ENCODE peak calls at places on chromosomes 5 and 9, in eight cellular contexts. One of them, this sample, is unnamed.

GRCh38 chr9:20117985-20118384 is 329.1 kb upstream of the SLC24A2 start:
- DNase-seq in KG1: no peak
- DNase-seq in GM12892: no peak
- DNase-seq in HAP-1: no peak
- DNase-seq in mesenchymal stem cell: no peak
- DNase-seq in RCC 7860: no peak
- DNase-seq in midbrain: no peak
- DNase-seq in DMS53: no peak
- DNase-seq in this sample: no peak

GRCh38 chr9:129550199-129550839 is 70.6 kb downstream of the C9orf50 start:
- DNase-seq in RCC 7860: no peak
- DNase-seq in DMS53: peak
- DNase-seq in KG1: no peak
- DNase-seq in GM12892: no peak
- DNase-seq in mesenchymal stem cell: peak
- DNase-seq in HAP-1: peak
- DNase-seq in midbrain: peak
- DNase-seq in this sample: no peak

GRCh38 chr5:126468091-126468490 is 44.9 kb downstream of the GRAMD2B start:
- DNase-seq in DMS53: no peak
- DNase-seq in HAP-1: no peak
- DNase-seq in midbrain: no peak
- DNase-seq in GM12892: no peak
- DNase-seq in RCC 7860: no peak
- DNase-seq in KG1: no peak
- DNase-seq in mesenchymal stem cell: no peak
- DNase-seq in this sample: no peak

GRCh38 chr9:126347911-126348760 is 21.5 kb downstream of the MVB12B start:
- DNase-seq in midbrain: peak
- DNase-seq in HAP-1: peak
- DNase-seq in KG1: no peak
- DNase-seq in RCC 7860: no peak
- DNase-seq in DMS53: no peak
- DNase-seq in mesenchymal stem cell: no peak
- DNase-seq in GM12892: no peak
- DNase-seq in this sample: no peak

GRCh38 chr5:167614294-167615104 is 676.9 kb upstream of the WWC1 start:
- DNase-seq in HAP-1: no peak
- DNase-seq in KG1: no peak
- DNase-seq in GM12892: no peak
- DNase-seq in RCC 7860: no peak
- DNase-seq in DMS53: no peak
- DNase-seq in midbrain: no peak
- DNase-seq in mesenchymal stem cell: peak
- DNase-seq in this sample: no peak

GRCh38 chr9:8859416-8859815 is 1059.8 kb upstream of the DMAC1 start:
- DNase-seq in RCC 7860: no peak
- DNase-seq in GM12892: no peak
- DNase-seq in DMS53: peak
- DNase-seq in KG1: no peak
- DNase-seq in mesenchymal stem cell: no peak
- DNase-seq in midbrain: no peak
- DNase-seq in HAP-1: no peak
- DNase-seq in this sample: no peak

GRCh38 chr5:140329739-140330481 is 16.5 kb downstream of the HBEGF start:
- DNase-seq in mesenchymal stem cell: peak
- DNase-seq in KG1: no peak
- DNase-seq in HAP-1: no peak
- DNase-seq in DMS53: no peak
- DNase-seq in GM12892: no peak
- DNase-seq in RCC 7860: no peak
- DNase-seq in midbrain: no peak
- DNase-seq in this sample: no peak

GRCh38 chr9:115088856-115089255 is 29.1 kb downstream of the TNC start:
- DNase-seq in GM12892: no peak
- DNase-seq in HAP-1: no peak
- DNase-seq in RCC 7860: no peak
- DNase-seq in mesenchymal stem cell: peak
- DNase-seq in midbrain: no peak
- DNase-seq in KG1: no peak
- DNase-seq in DMS53: no peak
- DNase-seq in this sample: no peak

GRCh38 chr9:77177894-77178794 is 810 bp downstream of the VPS13A start:
- DNase-seq in midbrain: peak
- DNase-seq in DMS53: peak
- DNase-seq in GM12892: peak
- DNase-seq in HAP-1: peak
- DNase-seq in mesenchymal stem cell: peak
- DNase-seq in KG1: peak
- DNase-seq in RCC 7860: peak
- DNase-seq in this sample: no peak

GRCh38 chr5:1476181-1476966 is 31.1 kb upstream of the SLC6A3 start:
- DNase-seq in KG1: no peak
- DNase-seq in DMS53: no peak
- DNase-seq in RCC 7860: no peak
- DNase-seq in mesenchymal stem cell: no peak
- DNase-seq in midbrain: no peak
- DNase-seq in HAP-1: no peak
- DNase-seq in GM12892: no peak
- DNase-seq in this sample: no peak

GRCh38 chr5:81694726-81695125 is 56.2 kb downstream of the SSBP2 start:
- DNase-seq in KG1: no peak
- DNase-seq in RCC 7860: no peak
- DNase-seq in mesenchymal stem cell: no peak
- DNase-seq in DMS53: no peak
- DNase-seq in HAP-1: no peak
- DNase-seq in GM12892: no peak
- DNase-seq in midbrain: no peak
- DNase-seq in this sample: no peak

GRCh38 chr9:129810116-129810515 is 7.1 kb downstream of the TOR1B start:
- DNase-seq in HAP-1: no peak
- DNase-seq in GM12892: no peak
- DNase-seq in DMS53: no peak
- DNase-seq in mesenchymal stem cell: no peak
- DNase-seq in KG1: no peak
- DNase-seq in midbrain: no peak
- DNase-seq in RCC 7860: no peak
- DNase-seq in this sample: no peak

GRCh38 chr5:66744040-66744439 is 147.8 kb downstream of the MAST4 start:
- DNase-seq in mesenchymal stem cell: peak
- DNase-seq in GM12892: no peak
- DNase-seq in KG1: no peak
- DNase-seq in HAP-1: no peak
- DNase-seq in midbrain: no peak
- DNase-seq in RCC 7860: no peak
- DNase-seq in DMS53: no peak
- DNase-seq in this sample: no peak

GRCh38 chr9:116760636-116761035 is 73.5 kb downstream of the TRIM32 start:
- DNase-seq in DMS53: no peak
- DNase-seq in HAP-1: no peak
- DNase-seq in KG1: no peak
- DNase-seq in mesenchymal stem cell: no peak
- DNase-seq in RCC 7860: no peak
- DNase-seq in midbrain: no peak
- DNase-seq in GM12892: no peak
- DNase-seq in this sample: no peak

GRCh38 chr9:16337322-16338029 is 533.0 kb downstream of the BNC2 start:
- DNase-seq in KG1: no peak
- DNase-seq in GM12892: no peak
- DNase-seq in midbrain: no peak
- DNase-seq in RCC 7860: peak
- DNase-seq in DMS53: peak
- DNase-seq in HAP-1: no peak
- DNase-seq in mesenchymal stem cell: peak
- DNase-seq in this sample: no peak

GRCh38 chr9:107737987-107738743 is 248.6 kb upstream of the KLF4 start:
- DNase-seq in HAP-1: peak
- DNase-seq in GM12892: no peak
- DNase-seq in mesenchymal stem cell: peak
- DNase-seq in midbrain: no peak
- DNase-seq in RCC 7860: no peak
- DNase-seq in KG1: no peak
- DNase-seq in DMS53: no peak
- DNase-seq in this sample: no peak

GRCh38 chr5:923473-923873 is 30.8 kb downstream of the TRIP13 start:
- DNase-seq in mesenchymal stem cell: peak
- DNase-seq in HAP-1: peak
- DNase-seq in RCC 7860: peak
- DNase-seq in GM12892: peak
- DNase-seq in midbrain: peak
- DNase-seq in KG1: no peak
- DNase-seq in DMS53: peak
- DNase-seq in this sample: no peak

GRCh38 chr5:33726422-33727165 is 165.2 kb downstream of the ADAMTS12 start:
- DNase-seq in RCC 7860: no peak
- DNase-seq in HAP-1: no peak
- DNase-seq in midbrain: no peak
- DNase-seq in GM12892: no peak
- DNase-seq in mesenchymal stem cell: no peak
- DNase-seq in KG1: no peak
- DNase-seq in DMS53: no peak
- DNase-seq in this sample: no peak

GRCh38 chr9:70007831-70008230 is 35.8 kb upstream of the MAMDC2 start:
- DNase-seq in KG1: no peak
- DNase-seq in midbrain: no peak
- DNase-seq in mesenchymal stem cell: no peak
- DNase-seq in HAP-1: no peak
- DNase-seq in RCC 7860: no peak
- DNase-seq in GM12892: no peak
- DNase-seq in DMS53: no peak
- DNase-seq in this sample: no peak

GRCh38 chr9:132639322-132639721 is 30.5 kb downstream of the DDX31 start:
- DNase-seq in RCC 7860: no peak
- DNase-seq in mesenchymal stem cell: no peak
- DNase-seq in DMS53: no peak
- DNase-seq in GM12892: no peak
- DNase-seq in HAP-1: no peak
- DNase-seq in KG1: no peak
- DNase-seq in midbrain: no peak
- DNase-seq in this sample: no peak